ENCODE peak calls at places on chromosomes 3 and 15, in seven cellular contexts. P is GM12878, T is HCT116, W is SK-N-SH, Y is HepG2, H is H1, D is K562. O is an unnamed sample.
A peak's percentile ranks its signal among the peaks of the same experiment; 100 is the strongest.

GRCh38 chr15:97947465-97948262 is 12.8 kb upstream of the ARRDC4 start:
- DNase-seq in P (no peak), T (no peak), W (no peak), Y (no peak), H (no peak), D (no peak), O (no peak)

GRCh38 chr15:63198315-63198714 is 8.9 kb downstream of the RAB8B start:
- DNase-seq in P (no peak), T (no peak), W (no peak), Y (no peak), H (no peak), D (no peak), O (no peak)

GRCh38 chr3:172465281-172465680 is 17.0 kb upstream of the GHSR start:
- DNase-seq in P (no peak), T (no peak), W (no peak), Y (no peak), H (no peak), D (no peak), O (peak; percentile 49)

GRCh38 chr3:190032924-190033323 is 87.8 kb downstream of the P3H2 start:
- DNase-seq in P (no peak), T (no peak), W (no peak), Y (no peak), H (peak; percentile 43), D (no peak), O (no peak)

GRCh38 chr3:102514241-102514640 is 79.4 kb downstream of the ZPLD1 start:
- DNase-seq in P (no peak), T (no peak), W (no peak), Y (no peak), H (no peak), D (no peak), O (no peak)

GRCh38 chr3:182124187-182124586 is 412.5 kb downstream of the SOX2 start:
- DNase-seq in P (no peak), T (no peak), W (no peak), Y (no peak), H (no peak), D (no peak), O (no peak)

GRCh38 chr15:70152070-70152480 is 54.4 kb upstream of the TLE3 start:
- DNase-seq in P (no peak), T (no peak), W (no peak), Y (no peak), H (no peak), D (no peak), O (no peak)

GRCh38 chr3:69605849-69606248 is 133.4 kb upstream of the MITF start:
- DNase-seq in P (no peak), T (no peak), W (no peak), Y (no peak), H (no peak), D (no peak), O (no peak)

GRCh38 chr15:52283281-52283680 is 12.3 kb downstream of the MYO5C start:
- DNase-seq in P (no peak), T (no peak), W (no peak), Y (no peak), H (no peak), D (no peak), O (no peak)

GRCh38 chr3:53821631-53822068 is 24.6 kb downstream of the CHDH start:
- DNase-seq in P (no peak), T (no peak), W (no peak), Y (no peak), H (no peak), D (no peak), O (no peak)

GRCh38 chr3:6449099-6449498 is 411.8 kb upstream of the GRM7 start:
- DNase-seq in P (no peak), T (no peak), W (no peak), Y (no peak), H (no peak), D (no peak), O (no peak)

GRCh38 chr15:64044315-64045105 is 1.8 kb downstream of the DAPK2 start:
- DNase-seq in P (peak; percentile 71), T (no peak), W (no peak), Y (no peak), H (no peak), D (no peak), O (peak; percentile 58)

GRCh38 chr3:171556133-171556532 is 95.9 kb upstream of the TNIK start:
- DNase-seq in P (no peak), T (no peak), W (peak; percentile 18), Y (no peak), H (no peak), D (peak; percentile 38), O (no peak)

GRCh38 chr3:106302451-106303221 is 433.8 kb upstream of the CBLB start:
- DNase-seq in P (peak; percentile 98), T (no peak), W (no peak), Y (no peak), H (no peak), D (no peak), O (no peak)

GRCh38 chr15:92681141-92681622 is 25.6 kb upstream of the FAM174B start:
- DNase-seq in P (no peak), T (no peak), W (no peak), Y (no peak), H (no peak), D (no peak), O (no peak)

GRCh38 chr3:114019486-114019885 is 36.8 kb downstream of the CCDC191 start:
- DNase-seq in P (no peak), T (no peak), W (no peak), Y (no peak), H (no peak), D (no peak), O (no peak)

GRCh38 chr3:46881819-46882376 is 4.4 kb downstream of the PTH1R start:
- DNase-seq in P (no peak), T (no peak), W (peak; percentile 83), Y (no peak), H (no peak), D (peak; percentile 56), O (no peak)

GRCh38 chr3:32484437-32484836 is 18.2 kb downstream of the CMTM6 start:
- DNase-seq in P (no peak), T (no peak), W (no peak), Y (no peak), H (no peak), D (no peak), O (no peak)

GRCh38 chr3:7682822-7683229 is 818.8 kb upstream of the LMCD1 start:
- DNase-seq in P (no peak), T (peak; percentile 18), W (no peak), Y (no peak), H (no peak), D (no peak), O (no peak)
- TF ChIP-seq JUND in P (no peak), T (no peak), W (no peak), Y (no peak), H (no peak), D (no peak), O (no peak)

GRCh38 chr3:112676659-112677234 is 35.8 kb upstream of the CCDC80 start:
- DNase-seq in P (peak; percentile 96), T (peak; percentile 59), W (no peak), Y (peak; percentile 29), H (peak; percentile 33), D (peak; percentile 63), O (peak; percentile 35)
- TF ChIP-seq JUND in P (peak; percentile 100), T (peak; percentile 87), W (peak; percentile 95), Y (no peak), H (no peak), D (peak; percentile 84), O (no peak)

GRCh38 chr3:105066106-105066839 is 300.4 kb upstream of the ALCAM start:
- DNase-seq in P (no peak), T (no peak), W (no peak), Y (no peak), H (no peak), D (no peak), O (no peak)
- TF ChIP-seq JUND in P (no peak), T (no peak), W (no peak), Y (no peak), H (no peak), D (no peak), O (no peak)

GRCh38 chr15:47945869-47946666 is 174.7 kb upstream of the SLC24A5 start:
- DNase-seq in P (no peak), T (no peak), W (no peak), Y (no peak), H (no peak), D (no peak), O (no peak)
- TF ChIP-seq JUND in P (no peak), T (no peak), W (no peak), Y (no peak), H (no peak), D (no peak), O (no peak)

DNA sequence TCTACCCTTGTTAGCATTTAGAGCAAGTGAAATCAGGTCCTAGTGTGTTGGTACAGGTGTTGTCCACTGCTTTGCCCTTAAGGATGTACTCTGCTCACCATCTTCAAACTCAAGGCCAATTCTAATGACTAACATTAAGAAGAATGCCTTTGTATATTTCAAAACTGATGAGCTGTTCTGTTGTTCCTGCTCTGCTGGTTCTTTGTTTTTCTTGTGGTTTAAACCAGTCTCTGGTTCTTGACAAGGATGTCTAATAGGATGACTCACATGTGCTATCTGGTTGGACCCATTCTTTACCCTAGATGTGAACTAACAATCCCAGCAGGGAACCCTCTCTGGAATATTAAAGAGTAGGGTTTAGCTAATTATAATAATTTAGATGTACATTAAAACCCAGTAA is 17.3 kb downstream of the ABHD5 start:
- DNase-seq in P (no peak), T (peak; percentile 85), W (no peak), Y (peak; percentile 43), H (no peak), D (no peak), O (peak; percentile 72)
- TF ChIP-seq JUND in P (no peak), T (peak; percentile 95), W (peak; percentile 93), Y (no peak), H (no peak), D (peak; percentile 49), O (no peak)

GRCh38 chr3:133829310-133829707 is 23.7 kb downstream of the SRPRB start:
- DNase-seq in P (no peak), T (no peak), W (no peak), Y (no peak), H (no peak), D (no peak), O (no peak)
- TF ChIP-seq JUND in P (no peak), T (no peak), W (no peak), Y (no peak), H (no peak), D (no peak), O (no peak)

DNA sequence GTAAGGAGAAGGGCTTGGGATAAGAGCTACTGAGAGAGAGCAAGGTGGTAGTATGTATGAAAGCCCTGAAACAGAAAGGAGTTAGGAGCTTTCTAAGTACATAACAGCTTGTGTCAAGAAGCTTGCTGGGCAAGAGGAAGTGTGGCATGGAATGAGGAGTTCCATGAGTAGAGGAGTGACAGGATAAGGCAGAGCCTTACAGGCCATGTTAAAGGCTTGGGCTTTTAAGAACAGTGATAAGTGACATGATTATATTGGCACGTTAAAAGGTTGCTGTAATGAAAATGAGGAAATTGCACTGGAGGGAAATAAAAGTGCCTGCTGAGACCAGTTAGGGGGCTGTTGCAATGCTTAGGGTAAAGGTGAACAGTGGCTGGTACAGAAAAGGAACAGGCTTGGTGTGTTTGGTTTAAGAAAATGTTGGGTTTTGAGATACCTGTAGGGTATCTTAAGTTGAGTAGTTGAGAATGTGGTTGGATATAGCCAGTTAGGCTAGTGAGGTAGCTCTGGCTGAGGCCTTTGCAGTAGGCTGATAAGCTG is 49.0 kb downstream of the MEF2A start:
- DNase-seq in P (no peak), T (no peak), W (no peak), Y (no peak), H (no peak), D (no peak), O (no peak)
- TF ChIP-seq JUND in P (no peak), T (no peak), W (no peak), Y (no peak), H (no peak), D (no peak), O (no peak)

GRCh38 chr15:29095746-29096145 is 173.9 kb downstream of the NSMCE3 start:
- DNase-seq in P (no peak), T (no peak), W (no peak), Y (no peak), H (no peak), D (no peak), O (no peak)
- TF ChIP-seq JUND in P (no peak), T (no peak), W (no peak), Y (no peak), H (no peak), D (no peak), O (no peak)